ENCODE peak calls at places on chromosomes 13 and 19, in seven cellular contexts. One of them, this sample, is unnamed.

GRCh38 chr13:88063741-88064140 is 392.6 kb downstream of the SLITRK5 start:
- DNase-seq in activated gamma-delta T cell treated with Interleukin-2 at 50 U/mL for 16 hours: no peak
- DNase-seq in H9: no peak
- DNase-seq in fibroblast of mammary gland: no peak
- DNase-seq in T-helper 2 cell: no peak
- DNase-seq in cardiac fibroblast: no peak
- DNase-seq in body of pancreas: no peak
- DNase-seq in this sample: no peak

GRCh38 chr19:46040952-46041500 is at the start of gene IGFL4:
- DNase-seq in T-helper 2 cell: no peak
- DNase-seq in H9: no peak
- DNase-seq in cardiac fibroblast: no peak
- DNase-seq in body of pancreas: no peak
- DNase-seq in fibroblast of mammary gland: no peak
- DNase-seq in activated gamma-delta T cell treated with Interleukin-2 at 50 U/mL for 16 hours: no peak
- DNase-seq in this sample: no peak

GRCh38 chr13:64074989-64075474 is 2659.4 kb upstream of the PCDH20 start:
- DNase-seq in T-helper 2 cell: no peak
- DNase-seq in body of pancreas: no peak
- DNase-seq in cardiac fibroblast: no peak
- DNase-seq in fibroblast of mammary gland: no peak
- DNase-seq in activated gamma-delta T cell treated with Interleukin-2 at 50 U/mL for 16 hours: no peak
- DNase-seq in H9: no peak
- DNase-seq in this sample: no peak

GRCh38 chr19:39524495-39524894 is 8.2 kb downstream of the EID2B start:
- DNase-seq in cardiac fibroblast: no peak
- DNase-seq in body of pancreas: no peak
- DNase-seq in H9: no peak
- DNase-seq in fibroblast of mammary gland: no peak
- DNase-seq in activated gamma-delta T cell treated with Interleukin-2 at 50 U/mL for 16 hours: no peak
- DNase-seq in T-helper 2 cell: no peak
- DNase-seq in this sample: no peak

GRCh38 chr13:30421093-30422055 is 919 bp upstream of the UBE2L5 start:
- DNase-seq in activated gamma-delta T cell treated with Interleukin-2 at 50 U/mL for 16 hours: peak
- DNase-seq in H9: peak
- DNase-seq in fibroblast of mammary gland: peak
- DNase-seq in body of pancreas: peak
- DNase-seq in T-helper 2 cell: peak
- DNase-seq in cardiac fibroblast: peak
- DNase-seq in this sample: peak

GRCh38 chr13:76852991-76853390 is 33.2 kb downstream of the KCTD12 start:
- DNase-seq in H9: no peak
- DNase-seq in body of pancreas: no peak
- DNase-seq in T-helper 2 cell: no peak
- DNase-seq in cardiac fibroblast: peak
- DNase-seq in activated gamma-delta T cell treated with Interleukin-2 at 50 U/mL for 16 hours: no peak
- DNase-seq in fibroblast of mammary gland: peak
- DNase-seq in this sample: peak

GRCh38 chr19:591099-591958 is 1.6 kb downstream of the HCN2 start:
- DNase-seq in cardiac fibroblast: no peak
- DNase-seq in H9: no peak
- DNase-seq in T-helper 2 cell: no peak
- DNase-seq in activated gamma-delta T cell treated with Interleukin-2 at 50 U/mL for 16 hours: no peak
- DNase-seq in body of pancreas: no peak
- DNase-seq in fibroblast of mammary gland: no peak
- DNase-seq in this sample: peak

GRCh38 chr13:86567119-86567518 is 767.9 kb upstream of the SLITRK6 start:
- DNase-seq in T-helper 2 cell: no peak
- DNase-seq in cardiac fibroblast: no peak
- DNase-seq in activated gamma-delta T cell treated with Interleukin-2 at 50 U/mL for 16 hours: no peak
- DNase-seq in body of pancreas: peak
- DNase-seq in fibroblast of mammary gland: no peak
- DNase-seq in H9: peak
- DNase-seq in this sample: no peak

GRCh38 chr19:48210005-48210404 is 39.5 kb downstream of the ZSWIM9 start:
- DNase-seq in T-helper 2 cell: no peak
- DNase-seq in H9: no peak
- DNase-seq in body of pancreas: no peak
- DNase-seq in activated gamma-delta T cell treated with Interleukin-2 at 50 U/mL for 16 hours: no peak
- DNase-seq in fibroblast of mammary gland: no peak
- DNase-seq in cardiac fibroblast: no peak
- DNase-seq in this sample: no peak

GRCh38 chr19:6423499-6424189 is 967 bp downstream of the KHSRP start:
- DNase-seq in activated gamma-delta T cell treated with Interleukin-2 at 50 U/mL for 16 hours: no peak
- DNase-seq in T-helper 2 cell: peak
- DNase-seq in body of pancreas: peak
- DNase-seq in fibroblast of mammary gland: peak
- DNase-seq in cardiac fibroblast: peak
- DNase-seq in H9: peak
- DNase-seq in this sample: peak

GRCh38 chr13:33322474-33322827 is 36.9 kb upstream of the STARD13 start:
- DNase-seq in T-helper 2 cell: no peak
- DNase-seq in H9: no peak
- DNase-seq in cardiac fibroblast: peak
- DNase-seq in fibroblast of mammary gland: peak
- DNase-seq in body of pancreas: no peak
- DNase-seq in activated gamma-delta T cell treated with Interleukin-2 at 50 U/mL for 16 hours: no peak
- DNase-seq in this sample: peak

This sample was measured in iris pigment epithelial cell.